ENCODE peak calls at places on chromosomes 7 and 10, in nine cellular contexts. K, M, G, L, B, T, U, W and X are unnamed samples.
A peak's percentile ranks its signal among the peaks of the same experiment; 100 is the strongest.

GRCh38 chr10:31574566-31574965 is 255.6 kb downstream of the ZEB1 start:
- DNase-seq in U (no peak), B (no peak), G (no peak), L (no peak), K (no peak), M (no peak), W (no peak), T (no peak), X (no peak)

GRCh38 chr10:81814842-81815241 is 60.2 kb upstream of the NRG3 start:
- DNase-seq in U (no peak), L (no peak), B (no peak), W (no peak), K (no peak), T (no peak), G (no peak), M (no peak), X (no peak)

GRCh38 chr7:132499065-132499464 is 77.2 kb downstream of the PLXNA4 start:
- DNase-seq in K (no peak), T (no peak), L (no peak), M (no peak), B (no peak), U (no peak), W (no peak), G (no peak), X (no peak)

GRCh38 chr7:50264908-50265307 is 39.6 kb upstream of the IKZF1 start:
- DNase-seq in T (no peak), L (no peak), K (no peak), U (no peak), M (no peak), G (no peak), W (no peak), B (no peak), X (no peak)

GRCh38 chr10:25575343-25575742 is 358.7 kb upstream of the MYO3A start:
- DNase-seq in W (no peak), M (no peak), T (no peak), U (no peak), K (no peak), B (no peak), G (peak; percentile 23), L (no peak), X (no peak)

GRCh38 chr7:29853072-29853471 is 46.8 kb downstream of the WIPF3 start:
- DNase-seq in K (no peak), W (no peak), M (no peak), U (no peak), L (no peak), B (no peak), T (no peak), G (no peak), X (no peak)

GRCh38 chr10:36781570-36781969 is 343.8 kb upstream of the ANKRD30A start:
- DNase-seq in W (no peak), L (no peak), M (no peak), B (no peak), K (no peak), T (no peak), U (no peak), G (no peak), X (no peak)

GRCh38 chr10:111921821-111922220 is 261.7 kb downstream of the GPAM start:
- DNase-seq in B (no peak), T (no peak), L (no peak), M (no peak), W (no peak), U (no peak), G (no peak), K (no peak), X (no peak)

GRCh38 chr7:88315532-88315931 is 8.8 kb upstream of the STEAP4 start:
- DNase-seq in W (no peak), L (no peak), U (no peak), G (no peak), K (no peak), T (no peak), B (no peak), M (no peak), X (no peak)

GRCh38 chr7:38858281-38858884 is 50.6 kb downstream of the VPS41 start:
- DNase-seq in B (peak; percentile 21), G (no peak), T (no peak), W (no peak), L (no peak), K (no peak), U (no peak), M (peak; percentile 81), X (no peak)

GRCh38 chr10:113108180-113108835 is 158.3 kb downstream of the TCF7L2 start:
- DNase-seq in K (no peak), W (peak; percentile 35), U (peak; percentile 88), G (peak; percentile 91), T (no peak), B (no peak), M (no peak), L (no peak), X (no peak)

GRCh38 chr10:112637901-112638300 is 190.9 kb downstream of the VTI1A start:
- DNase-seq in M (no peak), U (no peak), L (no peak), B (no peak), T (no peak), G (no peak), K (no peak), W (no peak), X (no peak)

DNA sequence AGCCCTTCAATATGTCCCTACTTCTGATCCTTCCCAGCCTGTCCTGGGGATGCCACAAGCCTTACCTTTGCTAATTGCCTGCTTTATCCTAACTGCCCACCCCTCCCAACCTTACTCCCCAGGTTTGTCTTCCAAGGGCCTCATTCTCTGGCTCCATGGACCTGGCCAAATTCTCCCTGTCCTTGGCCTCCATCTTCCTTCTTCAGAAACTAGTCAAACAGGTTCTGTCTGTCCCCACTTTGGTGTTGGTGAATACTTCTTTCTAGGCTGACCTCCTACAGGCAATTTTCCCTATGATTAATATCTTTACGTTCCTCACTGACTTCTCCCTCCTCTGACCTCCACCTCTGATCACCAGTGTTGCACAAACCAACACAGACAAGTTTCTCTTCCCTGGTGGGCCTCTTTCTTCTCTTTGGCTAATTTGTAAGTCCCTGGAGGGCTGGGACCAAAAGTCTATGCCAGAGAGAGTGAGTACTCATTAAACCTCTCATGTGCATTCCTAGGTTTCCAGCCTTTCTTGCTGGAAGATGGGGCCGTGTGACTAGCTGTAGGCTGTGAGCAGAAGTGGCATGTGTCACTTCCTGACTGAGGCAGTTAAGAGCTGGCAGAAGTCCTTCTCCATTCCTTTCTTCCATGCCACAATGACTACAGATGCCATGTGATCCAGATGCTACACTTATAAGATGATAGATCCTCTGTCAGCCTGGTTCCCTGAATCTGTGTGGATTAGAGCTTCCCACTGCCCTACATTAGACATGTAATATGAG is 382.6 kb downstream of the RPS24 start:
- DNase-seq in U (no peak), M (peak; percentile 73), G (no peak), W (no peak), B (no peak), L (no peak), K (peak; percentile 60), T (no peak), X (peak; percentile 44)
- TF ChIP-seq CTCF in U (no peak), M (no peak), G (no peak), W (no peak), B (no peak), L (no peak), K (no peak), T (no peak), X (no peak)

DNA sequence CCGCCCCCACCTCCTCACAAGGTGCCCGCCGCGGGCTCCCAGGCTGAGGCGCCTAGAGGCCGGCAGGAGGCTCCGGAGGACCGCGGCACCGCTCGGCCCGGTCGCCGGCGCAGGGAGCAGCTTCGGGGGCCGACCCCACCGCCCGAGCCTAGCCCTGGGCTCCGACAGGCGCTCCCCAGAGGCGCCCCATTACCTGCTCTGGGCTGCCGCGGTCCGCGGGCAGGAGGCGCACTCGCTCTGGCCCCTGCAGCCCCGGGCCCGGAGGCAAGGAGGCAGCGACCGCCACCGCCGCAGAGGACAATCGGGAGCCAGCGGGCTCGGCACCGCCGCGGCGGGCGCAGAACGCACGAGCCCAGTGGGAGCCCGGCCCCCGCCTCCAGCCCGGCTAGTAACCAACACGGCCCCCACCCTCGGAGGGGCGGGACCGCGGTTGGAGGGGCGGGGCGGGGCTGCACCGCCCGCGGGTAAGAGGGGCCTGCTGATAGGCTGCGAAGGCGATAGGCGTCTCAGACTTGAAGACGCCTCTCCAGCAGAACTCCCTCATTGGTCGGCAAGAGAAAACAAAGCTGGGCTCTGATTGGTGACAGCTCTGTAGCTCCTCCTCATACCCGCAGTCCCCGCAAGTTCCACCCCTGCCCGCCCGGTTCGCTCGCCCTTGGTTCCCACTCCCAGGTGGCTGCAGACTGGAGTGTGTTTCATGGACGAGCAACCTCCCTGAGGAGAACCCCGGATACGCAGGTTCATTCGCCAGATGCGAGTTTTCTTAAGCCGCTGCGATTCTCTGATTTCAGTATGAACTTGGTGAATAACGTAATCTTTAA is at the start of gene MPP7:
- DNase-seq in L (peak; percentile 90), B (peak; percentile 98), M (peak; percentile 98), W (peak; percentile 93), T (peak; percentile 95), U (peak; percentile 96), K (peak; percentile 95), G (peak; percentile 99), X (peak; percentile 96)
- TF ChIP-seq CTCF in L (no peak), B (peak; percentile 22), M (peak; percentile 27), W (no peak), T (peak; percentile 63), U (no peak), K (no peak), G (peak; percentile 37), X (peak; percentile 44)

GRCh38 chr10:110916554-110917346 is 2.2 kb downstream of the BBIP1 start:
- DNase-seq in G (no peak), L (no peak), B (peak; percentile 58), W (no peak), U (no peak), M (peak; percentile 87), T (no peak), K (peak; percentile 93), X (no peak)

GRCh38 chr10:110918269-110918632 is 729 bp downstream of the BBIP1 start:
- DNase-seq in K (peak; percentile 74), T (peak; percentile 97), W (no peak), U (no peak), L (peak; percentile 73), M (peak; percentile 94), B (no peak), G (peak; percentile 99), X (no peak)

GRCh38 chr10:110918633-110919348 is at the start of gene BBIP1:
- DNase-seq in B (peak; percentile 100), W (peak; percentile 96), T (no peak), K (peak; percentile 99), G (no peak), L (peak; percentile 46), M (peak; percentile 100), U (peak; percentile 94), X (peak; percentile 92)

GRCh38 chr10:110919971-110920881 is 822 bp downstream of the SHOC2 start:
- DNase-seq in G (peak; percentile 65), M (peak; percentile 17), L (no peak), W (peak; percentile 42), B (peak; percentile 62), U (peak; percentile 43), K (no peak), T (peak; percentile 34), X (peak; percentile 69)

GRCh38 chr10:110919349-110919931 is at the start of gene SHOC2:
- DNase-seq in K (no peak), L (peak; percentile 86), G (peak; percentile 100), W (peak; percentile 98), M (no peak), T (peak; percentile 99), B (no peak), U (peak; percentile 96), X (peak; percentile 97)
- TF ChIP-seq CTCF in K (peak; percentile 54), L (no peak), G (no peak), W (no peak), M (peak; percentile 42), T (no peak), B (peak; percentile 28), U (no peak), X (no peak)

GRCh38 chr10:28410420-28411135 is 107.7 kb upstream of the MPP7 start:
- DNase-seq in G (peak; percentile 40), U (no peak), M (no peak), W (no peak), T (no peak), K (no peak), B (peak; percentile 14), L (no peak), X (no peak)
- TF ChIP-seq CTCF in G (peak; percentile 53), U (no peak), M (no peak), W (no peak), T (no peak), K (no peak), B (peak; percentile 18), L (no peak), X (peak; percentile 44)